ENCODE peak calls at places on chromosomes 7 and 10, in ten cellular contexts. V is activated naive CD4-positive, alpha-beta T cell; Y is stimulated activated CD8-positive, alpha-beta memory T cell treated with anti-CD3 and anti-CD28 coated beads, Interleukin-7, amount 100 ng/mL, for 24 hours; B is Peyer's patch; R is GM12891; O is upper lobe of right lung; L is RKO; X is SW480; Z is CD4-positive, CD25-positive, alpha-beta regulatory T cell; F is RCC 7860. S is an unnamed sample.
A peak's percentile ranks its signal among the peaks of the same experiment; 100 is the strongest.

GRCh38 chr7:21942955-21943354 is 2.7 kb downstream of the CDCA7L start:
- DNase-seq in B (no peak), Y (no peak), L (peak; percentile 23), Z (no peak), V (no peak), O (no peak), R (no peak), X (no peak), F (no peak), S (peak; percentile 34)

GRCh38 chr10:71243756-71244637 is 31.6 kb downstream of the UNC5B start:
- DNase-seq in R (no peak), B (no peak), X (no peak), F (no peak), O (no peak), Z (no peak), V (no peak), Y (no peak), L (no peak), S (peak; percentile 21)

GRCh38 chr7:88279323-88279722 is 27.4 kb downstream of the STEAP4 start:
- DNase-seq in B (no peak), O (no peak), Y (no peak), L (no peak), V (no peak), R (no peak), F (no peak), X (no peak), Z (no peak), S (no peak)

GRCh38 chr10:132464256-132465192 is 67.5 kb downstream of the PWWP2B start:
- DNase-seq in V (no peak), Z (no peak), L (no peak), O (peak; percentile 83), B (no peak), X (no peak), F (no peak), Y (no peak), R (no peak), S (no peak)

GRCh38 chr10:91034494-91035157 is 113.7 kb upstream of the ANKRD1 start:
- DNase-seq in X (no peak), Y (no peak), L (no peak), B (no peak), Z (no peak), F (no peak), R (no peak), V (no peak), O (peak; percentile 65), S (peak; percentile 1)

GRCh38 chr7:76063525-76063924 is 15.6 kb downstream of the MDH2 start:
- DNase-seq in X (peak; percentile 61), Y (no peak), R (no peak), Z (no peak), V (no peak), B (no peak), L (no peak), O (no peak), F (no peak), S (peak; percentile 57)

GRCh38 chr7:66642186-66642585 is 13.5 kb downstream of the KCTD7 start:
- DNase-seq in Y (no peak), L (no peak), F (no peak), B (no peak), O (no peak), Z (no peak), V (no peak), R (no peak), X (no peak), S (no peak)

GRCh38 chr10:92242910-92243671 is 47.8 kb downstream of the CPEB3 start:
- DNase-seq in L (peak; percentile 79), Y (peak; percentile 5), B (peak; percentile 64), O (peak; percentile 70), R (no peak), X (peak; percentile 62), V (peak; percentile 4), F (peak; percentile 37), Z (peak; percentile 42), S (peak; percentile 87)

GRCh38 chr7:2609001-2609411 is 22.8 kb upstream of the TTYH3 start:
- DNase-seq in V (no peak), X (no peak), Y (no peak), F (no peak), R (peak; percentile 74), Z (peak; percentile 69), B (peak; percentile 67), O (no peak), L (no peak), S (no peak)

GRCh38 chr7:158076215-158076614 is 511.4 kb downstream of the PTPRN2 start:
- DNase-seq in X (no peak), B (no peak), L (no peak), O (peak; percentile 59), V (no peak), Z (no peak), Y (no peak), F (no peak), R (no peak), S (peak; percentile 25)

GRCh38 chr10:61257956-61258496 is 195.2 kb downstream of the TMEM26 start:
- DNase-seq in O (no peak), Z (no peak), F (no peak), B (no peak), Y (no peak), R (no peak), V (no peak), X (no peak), L (no peak), S (no peak)

GRCh38 chr10:108434818-108435217 is 1270.3 kb upstream of the SORCS1 start:
- DNase-seq in O (no peak), B (no peak), R (no peak), X (no peak), F (no peak), L (no peak), Z (no peak), Y (no peak), V (no peak), S (peak; percentile 90)

GRCh38 chr7:117972606-117973005 is 99.4 kb upstream of the CTTNBP2 start:
- DNase-seq in R (no peak), F (no peak), V (no peak), X (no peak), B (no peak), L (no peak), O (no peak), Y (no peak), Z (no peak), S (no peak)

GRCh38 chr7:142408794-142409193 is 150.9 kb upstream of the PRSS58 start:
- DNase-seq in Y (no peak), R (no peak), O (no peak), X (no peak), V (no peak), B (no peak), L (no peak), Z (no peak), F (no peak), S (no peak)

GRCh38 chr7:149624006-149624405 is 126.4 kb upstream of the ZNF746 start:
- DNase-seq in Z (peak; percentile 66), F (no peak), Y (no peak), X (peak; percentile 20), O (peak; percentile 72), R (peak; percentile 30), V (peak; percentile 29), L (peak; percentile 47), B (peak; percentile 60), S (peak; percentile 55)

GRCh38 chr7:30201921-30202320 is 67.1 kb downstream of the MTURN start:
- DNase-seq in Z (no peak), O (no peak), V (no peak), L (no peak), Y (no peak), B (no peak), R (no peak), F (no peak), X (no peak), S (no peak)

GRCh38 chr7:98339043-98339442 is 57.6 kb downstream of the BRI3 start:
- DNase-seq in V (no peak), L (no peak), X (no peak), Y (no peak), B (no peak), F (no peak), R (no peak), O (no peak), Z (no peak), S (no peak)

GRCh38 chr7:48084727-48085432 is 4.2 kb upstream of the UPP1 start:
- DNase-seq in L (peak; percentile 99), V (no peak), Y (no peak), O (no peak), B (peak; percentile 71), R (peak; percentile 45), F (peak; percentile 100), X (peak; percentile 96), Z (peak; percentile 82), S (peak; percentile 11)

GRCh38 chr10:89476676-89477075 is 58.7 kb downstream of the SLC16A12 start:
- DNase-seq in F (no peak), O (peak; percentile 74), B (no peak), Y (no peak), Z (no peak), L (no peak), X (no peak), R (no peak), V (no peak), S (no peak)

GRCh38 chr10:109866995-109867635 is 56.2 kb downstream of the XPNPEP1 start:
- DNase-seq in F (peak; percentile 59), X (no peak), B (no peak), R (no peak), Z (no peak), L (no peak), Y (no peak), O (no peak), V (no peak), S (no peak)

GRCh38 chr10:82914655-82915136 is 1039.7 kb downstream of the NRG3 start:
- DNase-seq in L (no peak), O (no peak), R (no peak), V (no peak), F (no peak), B (no peak), Z (no peak), Y (no peak), X (no peak), S (no peak)

GRCh38 chr10:71805776-71806705 is 32.7 kb upstream of the VSIR start:
- DNase-seq in L (no peak), Z (no peak), F (no peak), Y (no peak), B (no peak), V (no peak), X (no peak), R (no peak), O (no peak), S (peak; percentile 58)

GRCh38 chr10:70786799-70787415 is 1.7 kb upstream of the TBATA start:
- DNase-seq in Z (no peak), R (no peak), F (peak; percentile 19), O (no peak), V (no peak), X (no peak), B (no peak), Y (no peak), L (no peak), S (no peak)

GRCh38 chr10:42769653-42770052 is 12.9 kb upstream of the BMS1 start:
- DNase-seq in Y (no peak), B (no peak), L (peak; percentile 77), O (no peak), R (no peak), V (no peak), F (no peak), X (peak; percentile 46), Z (no peak), S (peak; percentile 4)

GRCh38 chr7:156994417-156994816 is 16.0 kb downstream of the MNX1 start:
- DNase-seq in B (no peak), V (no peak), L (no peak), F (no peak), X (no peak), Z (no peak), Y (no peak), R (no peak), O (no peak), S (no peak)

GRCh38 chr7:94701555-94701973 is 45.6 kb upstream of the SGCE start:
- DNase-seq in V (no peak), Y (no peak), B (no peak), Z (no peak), R (no peak), O (no peak), F (peak; percentile 43), L (no peak), X (peak; percentile 75), S (no peak)

S was measured in NCI-H69.